ENCODE peak calls at places on chromosome 4, in six cellular contexts. One of them, this sample, is unnamed.

GRCh38 chr4:22492987-22493386 is 22.9 kb downstream of the ADGRA3 start:
- DNase-seq in HepG2: no peak
- DNase-seq in lower leg skin: no peak
- DNase-seq in GM12878: no peak
- DNase-seq in ovary: no peak
- DNase-seq in sigmoid colon: no peak
- DNase-seq in this sample: no peak

GRCh38 chr4:52640808-52641595 is 18.1 kb downstream of the USP46 start:
- DNase-seq in HepG2: no peak
- DNase-seq in lower leg skin: no peak
- DNase-seq in GM12878: no peak
- DNase-seq in ovary: no peak
- DNase-seq in sigmoid colon: no peak
- DNase-seq in this sample: no peak

GRCh38 chr4:133316874-133317273 is 167.8 kb downstream of the PCDH10 start:
- DNase-seq in HepG2: no peak
- DNase-seq in lower leg skin: no peak
- DNase-seq in GM12878: no peak
- DNase-seq in ovary: no peak
- DNase-seq in sigmoid colon: no peak
- DNase-seq in this sample: no peak

GRCh38 chr4:136768925-136769275 is 763.4 kb downstream of the PCDH18 start:
- DNase-seq in HepG2: no peak
- DNase-seq in lower leg skin: no peak
- DNase-seq in GM12878: no peak
- DNase-seq in ovary: no peak
- DNase-seq in sigmoid colon: no peak
- DNase-seq in this sample: no peak

GRCh38 chr4:112817933-112818921 is 181.3 kb downstream of the LARP7 start:
- DNase-seq in HepG2: peak; percentile 7
- DNase-seq in lower leg skin: peak; percentile 95
- DNase-seq in GM12878: peak; percentile 55
- DNase-seq in ovary: peak; percentile 62
- DNase-seq in sigmoid colon: peak; percentile 89
- DNase-seq in this sample: peak; percentile 69

GRCh38 chr4:77820836-77821561 is 1.8 kb upstream of the CNOT6L start:
- DNase-seq in HepG2: no peak
- DNase-seq in lower leg skin: no peak
- DNase-seq in GM12878: no peak
- DNase-seq in ovary: no peak
- DNase-seq in sigmoid colon: no peak
- DNase-seq in this sample: peak; percentile 3

GRCh38 chr4:1378559-1379231 is 27.5 kb downstream of the NKX1-1 start:
- DNase-seq in HepG2: no peak
- DNase-seq in lower leg skin: peak; percentile 81
- DNase-seq in GM12878: no peak
- DNase-seq in ovary: no peak
- DNase-seq in sigmoid colon: peak; percentile 62
- DNase-seq in this sample: no peak

GRCh38 chr4:157918036-157918832 is 254.6 kb downstream of the GASK1B start:
- DNase-seq in HepG2: no peak
- DNase-seq in lower leg skin: no peak
- DNase-seq in GM12878: no peak
- DNase-seq in ovary: no peak
- DNase-seq in sigmoid colon: no peak
- DNase-seq in this sample: no peak

GRCh38 chr4:138681000-138681604 is 334.5 kb upstream of the NOCT start:
- DNase-seq in HepG2: peak; percentile 58
- DNase-seq in lower leg skin: peak; percentile 95
- DNase-seq in GM12878: peak; percentile 11
- DNase-seq in ovary: peak; percentile 82
- DNase-seq in sigmoid colon: peak; percentile 89
- DNase-seq in this sample: peak; percentile 10

GRCh38 chr4:57405359-57405758 is 295.2 kb upstream of the IGFBP7 start:
- DNase-seq in HepG2: no peak
- DNase-seq in lower leg skin: no peak
- DNase-seq in GM12878: no peak
- DNase-seq in ovary: no peak
- DNase-seq in sigmoid colon: no peak
- DNase-seq in this sample: peak; percentile 9

GRCh38 chr4:56782019-56782418 is 39.5 kb downstream of the SPINK2 start:
- DNase-seq in HepG2: peak; percentile 9
- DNase-seq in lower leg skin: no peak
- DNase-seq in GM12878: no peak
- DNase-seq in ovary: no peak
- DNase-seq in sigmoid colon: no peak
- DNase-seq in this sample: no peak

GRCh38 chr4:159027535-159027934 is 75.3 kb upstream of the RAPGEF2 start:
- DNase-seq in HepG2: no peak
- DNase-seq in lower leg skin: no peak
- DNase-seq in GM12878: no peak
- DNase-seq in ovary: no peak
- DNase-seq in sigmoid colon: no peak
- DNase-seq in this sample: no peak

GRCh38 chr4:40940764-40941163 is 191.0 kb downstream of the NSUN7 start:
- DNase-seq in HepG2: no peak
- DNase-seq in lower leg skin: no peak
- DNase-seq in GM12878: no peak
- DNase-seq in ovary: no peak
- DNase-seq in sigmoid colon: peak; percentile 74
- DNase-seq in this sample: no peak

GRCh38 chr4:80371046-80371445 is 35.5 kb downstream of the CFAP299 start:
- DNase-seq in HepG2: no peak
- DNase-seq in lower leg skin: no peak
- DNase-seq in GM12878: no peak
- DNase-seq in ovary: no peak
- DNase-seq in sigmoid colon: no peak
- DNase-seq in this sample: no peak

GRCh38 chr4:185142911-185143595 is at the start of gene SLC25A4:
- DNase-seq in HepG2: peak; percentile 77
- DNase-seq in lower leg skin: peak; percentile 94
- DNase-seq in GM12878: peak; percentile 50
- DNase-seq in ovary: peak; percentile 89
- DNase-seq in sigmoid colon: peak; percentile 94
- DNase-seq in this sample: peak; percentile 64

GRCh38 chr4:1330761-1331590 is 16.0 kb upstream of the UVSSA start:
- DNase-seq in HepG2: no peak
- DNase-seq in lower leg skin: no peak
- DNase-seq in GM12878: no peak
- DNase-seq in ovary: no peak
- DNase-seq in sigmoid colon: no peak
- DNase-seq in this sample: no peak

GRCh38 chr4:168594121-168594520 is 97.3 kb downstream of the PALLD start:
- DNase-seq in HepG2: no peak
- DNase-seq in lower leg skin: no peak
- DNase-seq in GM12878: no peak
- DNase-seq in ovary: no peak
- DNase-seq in sigmoid colon: no peak
- DNase-seq in this sample: no peak

GRCh38 chr4:148573284-148573683 is 131.1 kb upstream of the NR3C2 start:
- DNase-seq in HepG2: no peak
- DNase-seq in lower leg skin: no peak
- DNase-seq in GM12878: no peak
- DNase-seq in ovary: no peak
- DNase-seq in sigmoid colon: no peak
- DNase-seq in this sample: no peak

GRCh38 chr4:185238750-185239149 is 29.4 kb downstream of the SNX25 start:
- DNase-seq in HepG2: no peak
- DNase-seq in lower leg skin: no peak
- DNase-seq in GM12878: no peak
- DNase-seq in ovary: no peak
- DNase-seq in sigmoid colon: no peak
- DNase-seq in this sample: no peak

GRCh38 chr4:38306482-38307071 is 346.4 kb downstream of the PTTG2 start:
- DNase-seq in HepG2: no peak
- DNase-seq in lower leg skin: no peak
- DNase-seq in GM12878: peak; percentile 95
- DNase-seq in ovary: no peak
- DNase-seq in sigmoid colon: no peak
- DNase-seq in this sample: no peak

GRCh38 chr4:126727461-126727860 is 905.3 kb upstream of the INTU start:
- DNase-seq in HepG2: no peak
- DNase-seq in lower leg skin: no peak
- DNase-seq in GM12878: no peak
- DNase-seq in ovary: no peak
- DNase-seq in sigmoid colon: no peak
- DNase-seq in this sample: no peak

GRCh38 chr4:40471923-40472322 is 136.8 kb downstream of the CHRNA9 start:
- DNase-seq in HepG2: no peak
- DNase-seq in lower leg skin: no peak
- DNase-seq in GM12878: no peak
- DNase-seq in ovary: no peak
- DNase-seq in sigmoid colon: no peak
- DNase-seq in this sample: no peak

GRCh38 chr4:23888421-23889319 is 1.2 kb downstream of the PPARGC1A start:
- DNase-seq in HepG2: peak; percentile 18
- DNase-seq in lower leg skin: no peak
- DNase-seq in GM12878: no peak
- DNase-seq in ovary: peak; percentile 9
- DNase-seq in sigmoid colon: peak; percentile 64
- DNase-seq in this sample: no peak

GRCh38 chr4:180052629-180053028 is 2190.6 kb upstream of the TENM3 start:
- DNase-seq in HepG2: no peak
- DNase-seq in lower leg skin: no peak
- DNase-seq in GM12878: no peak
- DNase-seq in ovary: no peak
- DNase-seq in sigmoid colon: no peak
- DNase-seq in this sample: no peak

GRCh38 chr4:110287130-110287529 is 88.7 kb upstream of the ELOVL6 start:
- DNase-seq in HepG2: no peak
- DNase-seq in lower leg skin: no peak
- DNase-seq in GM12878: peak; percentile 83
- DNase-seq in ovary: no peak
- DNase-seq in sigmoid colon: no peak
- DNase-seq in this sample: peak; percentile 24

GRCh38 chr4:145618210-145618911 is 824 bp upstream of the MMAA start:
- DNase-seq in HepG2: no peak
- DNase-seq in lower leg skin: no peak
- DNase-seq in GM12878: no peak
- DNase-seq in ovary: no peak
- DNase-seq in sigmoid colon: no peak
- DNase-seq in this sample: no peak

GRCh38 chr4:22191565-22192301 is 243.2 kb upstream of the KCNIP4 start:
- DNase-seq in HepG2: no peak
- DNase-seq in lower leg skin: no peak
- DNase-seq in GM12878: no peak
- DNase-seq in ovary: no peak
- DNase-seq in sigmoid colon: no peak
- DNase-seq in this sample: no peak

GRCh38 chr4:2413821-2414610 is 4.4 kb downstream of the ZFYVE28 start:
- DNase-seq in HepG2: no peak
- DNase-seq in lower leg skin: no peak
- DNase-seq in GM12878: no peak
- DNase-seq in ovary: no peak
- DNase-seq in sigmoid colon: no peak
- DNase-seq in this sample: no peak
- TF ChIP-seq POLR2A in HepG2: no peak
- TF ChIP-seq POLR2A in lower leg skin: no peak
- TF ChIP-seq POLR2A in GM12878: no peak
- TF ChIP-seq POLR2A in ovary: no peak
- TF ChIP-seq POLR2A in sigmoid colon: no peak
- TF ChIP-seq POLR2A in this sample: no peak

DNA sequence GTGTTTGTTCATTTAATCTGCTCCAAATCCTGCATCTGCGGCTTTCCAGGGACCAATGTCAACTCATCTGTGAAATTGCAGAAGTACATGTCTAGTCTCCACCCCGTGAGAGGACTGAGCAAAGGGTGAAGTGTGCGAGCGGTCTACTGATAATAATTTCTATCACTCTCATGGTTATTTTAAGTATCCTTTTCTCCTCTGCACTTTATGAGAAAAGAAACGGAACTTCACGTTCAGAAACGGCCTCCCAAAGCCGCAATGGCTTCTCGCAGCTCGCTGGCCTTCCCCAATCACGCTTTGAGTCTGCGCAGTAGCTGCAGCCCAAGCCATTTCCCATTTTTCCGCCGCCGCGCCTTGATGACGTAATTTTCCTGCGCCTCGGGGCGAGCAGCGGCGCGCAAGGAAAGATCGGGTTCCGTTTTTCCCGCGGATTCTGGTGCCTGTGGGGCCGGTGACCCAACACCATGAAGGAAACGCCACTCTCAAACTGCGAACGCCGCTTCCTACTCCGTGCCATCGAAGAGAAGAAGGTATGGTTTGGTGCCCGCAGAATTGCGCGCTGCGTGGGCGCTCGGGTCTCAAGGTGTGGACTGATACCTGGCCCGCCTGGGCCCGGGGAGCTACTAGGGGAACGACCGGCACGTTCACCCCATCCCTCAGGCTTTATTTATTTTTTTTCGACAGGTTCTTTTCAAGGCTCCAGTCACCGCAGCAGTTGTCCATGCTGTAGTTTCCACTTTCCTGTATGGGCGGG is at the start of gene EXOSC9:
- DNase-seq in HepG2: peak; percentile 87
- DNase-seq in lower leg skin: peak; percentile 98
- DNase-seq in GM12878: peak; percentile 88
- DNase-seq in ovary: peak; percentile 97
- DNase-seq in sigmoid colon: peak; percentile 96
- DNase-seq in this sample: peak; percentile 31
- TF ChIP-seq POLR2A in HepG2: peak; percentile 88
- TF ChIP-seq POLR2A in lower leg skin: peak; percentile 27
- TF ChIP-seq POLR2A in GM12878: peak; percentile 84
- TF ChIP-seq POLR2A in ovary: peak; percentile 85
- TF ChIP-seq POLR2A in sigmoid colon: peak; percentile 80
- TF ChIP-seq POLR2A in this sample: peak; percentile 79

GRCh38 chr4:144582975-144583374 is 63.0 kb upstream of the HHIP start:
- DNase-seq in HepG2: peak; percentile 24
- DNase-seq in lower leg skin: no peak
- DNase-seq in GM12878: no peak
- DNase-seq in ovary: no peak
- DNase-seq in sigmoid colon: no peak
- DNase-seq in this sample: no peak

GRCh38 chr4:144580421-144580820 is 65.5 kb upstream of the HHIP start:
- DNase-seq in HepG2: no peak
- DNase-seq in lower leg skin: no peak
- DNase-seq in GM12878: no peak
- DNase-seq in ovary: no peak
- DNase-seq in sigmoid colon: no peak
- DNase-seq in this sample: no peak

GRCh38 chr4:144578681-144579080 is 67.3 kb upstream of the HHIP start:
- DNase-seq in HepG2: no peak
- DNase-seq in lower leg skin: no peak
- DNase-seq in GM12878: no peak
- DNase-seq in ovary: no peak
- DNase-seq in sigmoid colon: no peak
- DNase-seq in this sample: no peak

GRCh38 chr4:144582105-144582850 is 63.7 kb upstream of the HHIP start:
- DNase-seq in HepG2: no peak
- DNase-seq in lower leg skin: no peak
- DNase-seq in GM12878: no peak
- DNase-seq in ovary: no peak
- DNase-seq in sigmoid colon: no peak
- DNase-seq in this sample: no peak

GRCh38 chr4:144579411-144580020 is 66.4 kb upstream of the HHIP start:
- DNase-seq in HepG2: no peak
- DNase-seq in lower leg skin: no peak
- DNase-seq in GM12878: no peak
- DNase-seq in ovary: no peak
- DNase-seq in sigmoid colon: no peak
- DNase-seq in this sample: no peak
- TF ChIP-seq POLR2A in HepG2: no peak
- TF ChIP-seq POLR2A in lower leg skin: no peak
- TF ChIP-seq POLR2A in GM12878: no peak
- TF ChIP-seq POLR2A in ovary: no peak
- TF ChIP-seq POLR2A in sigmoid colon: no peak
- TF ChIP-seq POLR2A in this sample: no peak

GRCh38 chr4:107719927-107720722 is at the start of gene PAPSS1:
- DNase-seq in HepG2: peak; percentile 93
- DNase-seq in lower leg skin: peak; percentile 99
- DNase-seq in GM12878: peak; percentile 81
- DNase-seq in ovary: peak; percentile 97
- DNase-seq in sigmoid colon: peak; percentile 98
- DNase-seq in this sample: peak; percentile 68
- TF ChIP-seq POLR2A in HepG2: peak; percentile 62
- TF ChIP-seq POLR2A in lower leg skin: no peak
- TF ChIP-seq POLR2A in GM12878: peak; percentile 75
- TF ChIP-seq POLR2A in ovary: peak; percentile 56
- TF ChIP-seq POLR2A in sigmoid colon: peak; percentile 73
- TF ChIP-seq POLR2A in this sample: peak; percentile 72

This sample was measured in H54.